ENCODE peak calls at places on chromosomes 6 and 20, in four cellular contexts. T is ovary, B is heart left ventricle, D is HCT116. L is an unnamed sample.

GRCh38 chr6:134935076-134935475 is 14.8 kb downstream of the ALDH8A1 start:
- DNase-seq in T (no peak), B (no peak), D (no peak), L (no peak)

GRCh38 chr20:8547968-8548588 is 416.0 kb downstream of the PLCB1 start:
- DNase-seq in T (no peak), B (no peak), D (no peak), L (no peak)

GRCh38 chr20:62244644-62245108 is 6.4 kb downstream of the OSBPL2 start:
- DNase-seq in T (no peak), B (no peak), D (no peak), L (no peak)

GRCh38 chr6:79423216-79423615 is 114.0 kb downstream of the LCA5 start:
- DNase-seq in T (no peak), B (no peak), D (no peak), L (no peak)

GRCh38 chr6:33425668-33426577 is 6.1 kb downstream of the SYNGAP1 start:
- DNase-seq in T (peak; percentile 93), B (peak; percentile 92), D (peak; percentile 63), L (peak; percentile 92)

GRCh38 chr6:27829453-27830211 is 82.6 kb downstream of the OR2B2 start:
- DNase-seq in T (no peak), B (no peak), D (no peak), L (no peak)

GRCh38 chr6:90890681-90891337 is 303.9 kb upstream of the MAP3K7 start:
- DNase-seq in T (no peak), B (no peak), D (no peak), L (no peak)

GRCh38 chr20:2164421-2164820 is 62.8 kb downstream of the STK35 start:
- DNase-seq in T (no peak), B (no peak), D (no peak), L (no peak)

GRCh38 chr20:24066075-24066700 is 77.6 kb upstream of the GGTLC1 start:
- DNase-seq in T (no peak), B (no peak), D (no peak), L (no peak)

GRCh38 chr6:7107578-7108195 is at the start of gene RREB1:
- DNase-seq in T (peak; percentile 76), B (peak; percentile 77), D (peak; percentile 15), L (peak; percentile 70)

GRCh38 chr6:39330476-39330875 is 8.0 kb upstream of the KCNK16 start:
- DNase-seq in T (no peak), B (no peak), D (no peak), L (no peak)

GRCh38 chr6:85672623-85673022 is 29.9 kb upstream of the SYNCRIP start:
- DNase-seq in T (no peak), B (no peak), D (no peak), L (no peak)

GRCh38 chr6:155227076-155227475 is 36.7 kb upstream of the CLDN20 start:
- DNase-seq in T (no peak), B (no peak), D (no peak), L (no peak)

GRCh38 chr6:158381214-158381613 is 68.9 kb downstream of the TULP4 start:
- DNase-seq in T (no peak), B (no peak), D (no peak), L (no peak)

GRCh38 chr20:19012671-19013070 is 199.1 kb downstream of the SCP2D1 start:
- DNase-seq in T (peak; percentile 33), B (no peak), D (no peak), L (no peak)

GRCh38 chr20:4116091-4116490 is 100.7 kb upstream of the RNF24 start:
- DNase-seq in T (no peak), B (no peak), D (no peak), L (no peak)

GRCh38 chr6:22141271-22141745 is 155.5 kb downstream of the PRL start:
- DNase-seq in T (no peak), B (peak; percentile 44), D (no peak), L (no peak)

GRCh38 chr6:156886409-156886808 is 109.2 kb downstream of the ARID1B start:
- DNase-seq in T (no peak), B (no peak), D (no peak), L (no peak)

GRCh38 chr6:151389640-151390275 is 1.6 kb downstream of the ZBTB2 start:
- DNase-seq in T (peak; percentile 75), B (peak; percentile 80), D (no peak), L (peak; percentile 21)

GRCh38 chr20:59525500-59526241 is 78.7 kb upstream of the PHACTR3 start:
- DNase-seq in T (peak; percentile 22), B (peak; percentile 32), D (peak; percentile 29), L (peak; percentile 50)

GRCh38 chr6:169723200-169723909 is 945 bp downstream of the PHF10 start:
- DNase-seq in T (peak; percentile 82), B (peak; percentile 89), D (no peak), L (no peak)

GRCh38 chr6:70700922-70701876 is 33.5 kb downstream of the SMAP1 start:
- DNase-seq in T (no peak), B (peak; percentile 30), D (no peak), L (no peak)

GRCh38 chr6:164523060-164523459 is 786.3 kb downstream of the C6orf118 start:
- DNase-seq in T (no peak), B (no peak), D (no peak), L (no peak)

GRCh38 chr6:107646176-107646575 is 156.3 kb downstream of the SOBP start:
- DNase-seq in T (no peak), B (peak; percentile 68), D (no peak), L (no peak)

GRCh38 chr6:169650241-169650958 is 51.4 kb downstream of the WDR27 start:
- DNase-seq in T (no peak), B (no peak), D (no peak), L (no peak)

GRCh38 chr6:39083111-39083702 is 31.8 kb downstream of the SAYSD1 start:
- DNase-seq in T (no peak), B (no peak), D (no peak), L (no peak)

GRCh38 chr6:135183532-135184440 is 2.7 kb downstream of the MYB start:
- DNase-seq in T (no peak), B (no peak), D (peak; percentile 83), L (no peak)

GRCh38 chr6:10555625-10556309 is 34.6 kb downstream of the GCNT2 start:
- DNase-seq in T (peak; percentile 40), B (peak; percentile 59), D (no peak), L (peak; percentile 40)

GRCh38 chr20:3231116-3231515 is 7.9 kb downstream of the SLC4A11 start:
- DNase-seq in T (no peak), B (no peak), D (no peak), L (no peak)

GRCh38 chr6:35474129-35474977 is 6.2 kb downstream of the RPL10A start:
- DNase-seq in T (no peak), B (no peak), D (no peak), L (no peak)
- TF ChIP-seq POLR2A in T (no peak), B (no peak), D (no peak), L (no peak)

GRCh38 chr6:2763345-2763841 is 1.8 kb upstream of the WRNIP1 start:
- DNase-seq in T (peak; percentile 45), B (peak; percentile 43), D (no peak), L (no peak)

GRCh38 chr6:2758980-2759379 is 6.2 kb upstream of the WRNIP1 start:
- DNase-seq in T (no peak), B (no peak), D (no peak), L (no peak)

GRCh38 chr6:2764610-2765165 is 505 bp upstream of the WRNIP1 start:
- DNase-seq in T (peak; percentile 69), B (peak; percentile 60), D (no peak), L (peak; percentile 50)

GRCh38 chr6:2763876-2764540 is 1.2 kb upstream of the WRNIP1 start:
- DNase-seq in T (no peak), B (no peak), D (no peak), L (no peak)

GRCh38 chr6:2760882-2761842 is 4.0 kb upstream of the WRNIP1 start:
- DNase-seq in T (no peak), B (no peak), D (no peak), L (no peak)
- TF ChIP-seq POLR2A in T (no peak), B (no peak), D (no peak), L (no peak)

GRCh38 chr20:48829940-48830339 is 2.1 kb upstream of the PREX1 start:
- DNase-seq in T (no peak), B (no peak), D (no peak), L (no peak)

GRCh38 chr20:48828734-48829460 is 1.1 kb upstream of the PREX1 start:
- DNase-seq in T (no peak), B (no peak), D (no peak), L (no peak)

GRCh38 chr20:48826064-48826463 is 1.7 kb downstream of the PREX1 start:
- DNase-seq in T (no peak), B (no peak), D (no peak), L (no peak)

GRCh38 chr20:48826883-48827771 is 672 bp downstream of the PREX1 start:
- DNase-seq in T (no peak), B (no peak), D (no peak), L (no peak)

GRCh38 chr20:48827880-48828733 is at the start of gene PREX1:
- DNase-seq in T (peak; percentile 30), B (peak; percentile 89), D (no peak), L (peak; percentile 56)
- TF ChIP-seq POLR2A in T (no peak), B (no peak), D (no peak), L (peak; percentile 16)

GRCh38 chr20:409697-410559 is 1.8 kb downstream of the RBCK1 start:
- DNase-seq in T (no peak), B (no peak), D (no peak), L (no peak)
- TF ChIP-seq POLR2A in T (no peak), B (no peak), D (no peak), L (no peak)

GRCh38 chr6:3748208-3748701 is 3.3 kb downstream of the PXDC1 start:
- DNase-seq in T (peak; percentile 50), B (peak; percentile 70), D (peak; percentile 53), L (peak; percentile 96)
- TF ChIP-seq POLR2A in T (no peak), B (no peak), D (no peak), L (no peak)

GRCh38 chr6:83192871-83193746 is at the start of the genes PGM3 and RWDD2A:
- DNase-seq in T (peak; percentile 90), B (peak; percentile 93), D (peak; percentile 56), L (peak; percentile 81)
- TF ChIP-seq POLR2A in T (no peak), B (peak; percentile 1), D (peak; percentile 86), L (peak; percentile 95)

GRCh38 chr20:38833154-38833856 is 27.8 kb downstream of the PPP1R16B start:
- DNase-seq in T (no peak), B (no peak), D (no peak), L (no peak)

GRCh38 chr20:38830356-38830755 is 24.9 kb downstream of the PPP1R16B start:
- DNase-seq in T (no peak), B (no peak), D (no peak), L (no peak)

GRCh38 chr20:38831995-38832620 is 26.6 kb downstream of the PPP1R16B start:
- DNase-seq in T (no peak), B (no peak), D (no peak), L (no peak)

GRCh38 chr20:38829296-38829875 is 23.9 kb downstream of the PPP1R16B start:
- DNase-seq in T (no peak), B (no peak), D (no peak), L (no peak)

DNA sequence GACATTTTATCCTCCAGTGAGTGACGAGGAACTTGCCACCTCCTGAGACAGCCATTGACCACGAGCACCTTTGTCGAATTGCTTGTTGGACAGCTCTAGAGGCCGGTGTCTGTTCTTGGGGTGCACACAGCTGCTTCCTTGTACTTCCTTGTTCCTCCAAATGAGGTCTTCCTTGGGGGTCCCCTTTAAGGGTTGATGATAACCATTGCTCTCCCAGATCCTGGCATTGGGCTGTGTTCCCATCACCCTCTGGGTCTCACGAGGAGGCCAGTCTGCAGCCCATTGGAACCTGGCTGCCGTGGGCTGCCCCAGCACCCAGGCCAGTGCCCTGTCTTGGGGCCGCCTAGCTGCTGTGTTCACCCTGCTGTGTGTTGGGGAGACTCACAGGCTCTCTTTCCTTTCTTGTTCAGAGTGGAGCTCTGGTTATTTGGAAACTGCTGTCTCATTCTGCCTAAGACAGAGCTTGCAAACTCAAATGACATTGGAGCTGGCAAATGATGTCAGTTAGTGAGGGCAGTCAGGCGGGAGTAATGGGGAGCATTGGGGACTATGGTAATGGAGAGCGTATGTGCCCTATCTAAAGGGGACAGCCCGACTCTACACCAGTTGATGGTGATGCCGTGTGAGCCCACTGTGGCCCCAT is 25.7 kb downstream of the PPP1R16B start:
- DNase-seq in T (no peak), B (no peak), D (no peak), L (no peak)
- TF ChIP-seq POLR2A in T (no peak), B (no peak), D (no peak), L (no peak)

L was measured in H54.